ENCODE peak calls at places on chromosomes 7 and 10, in ten cellular contexts. M is tibial nerve, Z is AG04449, Q is tibial artery, D is lower leg skin, L is astrocyte of the spinal cord, Y is gastrocnemius medialis, P is kidney epithelial cell, W is lung, I is prostate gland. C is an unnamed sample.

GRCh38 chr10:124294811-124295770 is 123.6 kb downstream of the OAT start:
- DNase-seq in M (no peak), Z (no peak), Q (no peak), D (peak; percentile 29), L (no peak), Y (no peak), P (no peak), W (no peak), I (peak; percentile 37), C (no peak)

GRCh38 chr10:28385748-28386507 is 83.1 kb upstream of the MPP7 start:
- DNase-seq in M (no peak), Z (no peak), Q (no peak), D (no peak), L (no peak), Y (no peak), P (no peak), W (no peak), I (no peak), C (no peak)

GRCh38 chr7:47709451-47709850 is 127.5 kb upstream of the TNS3 start:
- DNase-seq in M (no peak), Z (no peak), Q (no peak), D (no peak), L (no peak), Y (no peak), P (no peak), W (no peak), I (no peak), C (no peak)

GRCh38 chr10:5234106-5234877 is 37.7 kb downstream of the AKR1C4 start:
- DNase-seq in M (no peak), Z (no peak), Q (no peak), D (peak; percentile 55), L (no peak), Y (peak; percentile 28), P (no peak), W (peak; percentile 69), I (no peak), C (no peak)

GRCh38 chr10:72886596-72887522 is 6.7 kb upstream of the OIT3 start:
- DNase-seq in M (no peak), Z (no peak), Q (no peak), D (no peak), L (no peak), Y (no peak), P (no peak), W (no peak), I (no peak), C (no peak)

GRCh38 chr10:133072776-133073390 is 14.8 kb upstream of the ADGRA1 start:
- DNase-seq in M (no peak), Z (no peak), Q (no peak), D (no peak), L (no peak), Y (no peak), P (no peak), W (no peak), I (no peak), C (no peak)

GRCh38 chr7:158361326-158361946 is 226.2 kb downstream of the PTPRN2 start:
- DNase-seq in M (no peak), Z (no peak), Q (peak; percentile 48), D (no peak), L (no peak), Y (no peak), P (no peak), W (no peak), I (no peak), C (no peak)

GRCh38 chr10:112815238-112816032 is 134.6 kb upstream of the TCF7L2 start:
- DNase-seq in M (no peak), Z (no peak), Q (no peak), D (no peak), L (peak; percentile 60), Y (no peak), P (peak; percentile 58), W (no peak), I (no peak), C (no peak)

GRCh38 chr7:137987011-137987334 is 14.9 kb downstream of the CREB3L2 start:
- DNase-seq in M (no peak), Z (no peak), Q (no peak), D (no peak), L (no peak), Y (no peak), P (no peak), W (no peak), I (no peak), C (no peak)

GRCh38 chr7:137986252-137987010 is 15.5 kb downstream of the CREB3L2 start:
- DNase-seq in M (no peak), Z (no peak), Q (no peak), D (no peak), L (no peak), Y (peak; percentile 38), P (no peak), W (no peak), I (no peak), C (peak; percentile 51)

GRCh38 chr7:137985253-137985896 is 16.5 kb downstream of the CREB3L2 start:
- DNase-seq in M (no peak), Z (no peak), Q (no peak), D (no peak), L (no peak), Y (no peak), P (no peak), W (no peak), I (no peak), C (peak; percentile 74)

GRCh38 chr7:137984181-137985041 is 17.5 kb downstream of the CREB3L2 start:
- DNase-seq in M (no peak), Z (no peak), Q (no peak), D (no peak), L (no peak), Y (no peak), P (no peak), W (no peak), I (no peak), C (no peak)

GRCh38 chr7:137985897-137986251 is 16.0 kb downstream of the CREB3L2 start:
- DNase-seq in M (no peak), Z (no peak), Q (no peak), D (no peak), L (no peak), Y (no peak), P (no peak), W (no peak), I (no peak), C (peak; percentile 66)
- H3K4me3 ChIP-seq in M (no peak overlapping the region), Z (no peak overlapping the region), Q (no peak overlapping the region), D (no peak overlapping the region), L (no peak overlapping the region), Y (no peak overlapping the region), P (no peak overlapping the region), W (no peak overlapping the region), I (no peak overlapping the region), C (peak overlapping the region; percentile 35)

DNA sequence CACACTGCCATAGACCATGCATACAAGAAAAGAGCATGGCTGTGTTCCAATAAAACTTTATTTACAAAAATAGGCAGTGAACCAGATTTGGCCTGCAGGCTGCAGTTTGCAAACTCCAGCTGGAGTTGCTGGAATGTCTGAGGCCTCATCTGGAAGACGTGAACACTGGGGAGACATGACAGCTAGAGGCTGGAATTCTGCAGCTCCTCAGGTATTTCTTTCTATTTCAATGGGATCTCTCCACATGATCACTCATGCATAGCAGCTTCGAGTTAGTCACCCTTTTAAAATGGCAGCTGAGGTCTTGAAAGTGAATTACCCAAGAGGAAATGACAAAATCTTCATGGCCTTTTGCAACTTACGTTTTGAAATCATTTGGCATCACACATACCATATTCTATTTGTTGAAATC is 52.6 kb upstream of the BET1 start:
- DNase-seq in M (no peak), Z (peak; percentile 85), Q (no peak), D (no peak), L (peak; percentile 87), Y (no peak), P (peak; percentile 99), W (no peak), I (no peak), C (no peak)
- TF ChIP-seq CTCF in M (no peak), Z (peak; percentile 0), Q (no peak), D (no peak), L (no peak), Y (no peak), P (no peak), W (no peak), I (no peak), C (no peak)

GRCh38 chr10:24206334-24206733 is 2.6 kb upstream of the KIAA1217 start:
- DNase-seq in M (no peak), Z (no peak), Q (no peak), D (no peak), L (no peak), Y (no peak), P (no peak), W (no peak), I (no peak), C (no peak)

GRCh38 chr10:24208661-24209420 is at the start of gene KIAA1217:
- DNase-seq in M (no peak), Z (no peak), Q (no peak), D (peak; percentile 23), L (peak; percentile 61), Y (peak; percentile 87), P (no peak), W (peak; percentile 36), I (peak; percentile 62), C (peak; percentile 40)

GRCh38 chr10:24207781-24208611 is 942 bp upstream of the KIAA1217 start:
- DNase-seq in M (no peak), Z (no peak), Q (no peak), D (no peak), L (peak; percentile 42), Y (peak; percentile 44), P (no peak), W (peak; percentile 33), I (peak; percentile 63), C (no peak)

GRCh38 chr10:24205846-24206245 is 3.1 kb upstream of the KIAA1217 start:
- DNase-seq in M (no peak), Z (no peak), Q (no peak), D (no peak), L (no peak), Y (no peak), P (no peak), W (no peak), I (no peak), C (no peak)

DNA sequence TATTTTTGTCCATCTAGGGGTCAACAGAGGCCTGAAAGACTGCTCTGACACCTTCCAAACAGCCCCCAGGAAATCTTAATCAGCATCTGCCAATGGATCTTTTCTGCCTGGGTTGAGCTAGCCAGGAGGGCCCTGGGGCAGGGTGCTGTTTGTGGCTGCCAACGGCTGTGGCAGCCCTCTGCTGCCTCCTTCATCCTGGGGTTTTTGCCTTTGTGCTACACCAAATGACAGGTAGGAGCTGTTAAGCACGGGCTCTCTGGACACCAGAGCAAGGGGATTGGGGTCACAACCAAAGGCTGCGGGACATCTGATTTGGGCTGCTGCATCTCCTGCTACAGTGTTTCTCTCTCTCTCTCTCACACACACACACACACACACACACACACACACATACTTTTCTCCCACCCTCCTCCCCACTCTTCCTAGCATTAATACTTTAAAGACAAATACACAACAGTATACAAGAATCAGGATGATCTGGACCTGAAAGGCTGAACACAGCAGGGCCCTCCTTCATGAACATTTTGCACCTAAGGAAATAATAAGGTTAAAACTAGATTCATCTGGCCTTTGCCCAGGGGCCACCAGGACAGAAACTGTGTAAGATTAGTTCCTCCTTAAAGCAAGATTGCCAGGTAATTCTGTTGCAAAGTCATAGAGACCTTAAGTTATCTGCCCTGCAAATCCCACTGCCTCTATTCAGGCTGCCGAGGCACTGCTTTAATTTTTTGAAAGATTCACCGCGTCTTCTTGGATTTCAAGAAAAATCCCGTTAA is 1.8 kb upstream of the KIAA1217 start:
- DNase-seq in M (no peak), Z (no peak), Q (no peak), D (no peak), L (no peak), Y (no peak), P (no peak), W (no peak), I (no peak), C (no peak)
- H3K4me3 ChIP-seq in M (no peak overlapping the region), Z (no peak overlapping the region), Q (no peak overlapping the region), D (no peak overlapping the region), L (no peak overlapping the region), Y (no peak overlapping the region), P (no peak overlapping the region), W (no peak overlapping the region), I (no peak overlapping the region), C (no peak overlapping the region)

GRCh38 chr10:18100664-18101063 is 39.6 kb upstream of the CACNB2 start:
- DNase-seq in M (no peak), Z (no peak), Q (no peak), D (no peak), L (no peak), Y (no peak), P (no peak), W (no peak), I (no peak), C (no peak)

GRCh38 chr10:18099420-18099819 is 40.8 kb upstream of the CACNB2 start:
- DNase-seq in M (no peak), Z (no peak), Q (no peak), D (no peak), L (peak; percentile 38), Y (no peak), P (no peak), W (no peak), I (no peak), C (no peak)

GRCh38 chr10:18094793-18095192 is 45.4 kb upstream of the CACNB2 start:
- DNase-seq in M (no peak), Z (no peak), Q (no peak), D (no peak), L (no peak), Y (no peak), P (no peak), W (no peak), I (no peak), C (no peak)

GRCh38 chr10:18097524-18097923 is 42.7 kb upstream of the CACNB2 start:
- DNase-seq in M (no peak), Z (no peak), Q (no peak), D (no peak), L (peak; percentile 20), Y (no peak), P (no peak), W (no peak), I (no peak), C (no peak)

DNA sequence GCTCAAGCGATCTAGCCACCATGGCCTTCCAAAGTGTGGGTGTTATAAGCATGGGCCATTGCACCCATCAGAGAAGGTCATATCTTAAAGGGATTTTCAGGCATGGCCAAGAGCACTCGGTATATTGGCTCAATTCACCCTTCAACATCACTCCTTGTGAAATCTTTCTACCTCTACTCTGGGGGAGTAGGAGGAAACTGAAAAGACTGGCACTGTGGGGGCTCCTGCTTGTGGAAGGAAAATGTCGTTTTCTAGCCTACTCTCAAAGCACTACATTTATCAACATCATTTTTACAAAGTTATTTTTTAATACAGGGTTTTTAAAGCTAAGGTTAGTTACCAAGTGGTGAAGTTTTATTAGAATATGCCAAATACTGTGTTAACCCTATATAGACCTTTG is 42.0 kb upstream of the CACNB2 start:
- DNase-seq in M (no peak), Z (no peak), Q (no peak), D (no peak), L (no peak), Y (no peak), P (no peak), W (no peak), I (no peak), C (no peak)
- TF ChIP-seq CTCF in M (no peak), Z (no peak), Q (no peak), D (no peak), L (no peak), Y (no peak), P (no peak), W (no peak), I (no peak), C (no peak)